ENCODE peak calls at places on chromosome 18, in eight cellular contexts. One of them, this sample, is unnamed.

GRCh38 chr18:22069916-22070315 is 99.5 kb upstream of the GATA6 start:
- DNase-seq in cardiac fibroblast: no peak
- DNase-seq in type B pancreatic cell: no peak
- DNase-seq in GM12864: no peak
- DNase-seq in PC-3: no peak
- DNase-seq in tibial artery: peak
- DNase-seq in mammary epithelial cell: no peak
- DNase-seq in hepatocyte: no peak
- DNase-seq in this sample: no peak

GRCh38 chr18:9987931-9988330 is 74.1 kb downstream of the VAPA start:
- DNase-seq in cardiac fibroblast: no peak
- DNase-seq in type B pancreatic cell: no peak
- DNase-seq in GM12864: no peak
- DNase-seq in PC-3: no peak
- DNase-seq in tibial artery: no peak
- DNase-seq in mammary epithelial cell: no peak
- DNase-seq in hepatocyte: no peak
- DNase-seq in this sample: no peak

GRCh38 chr18:58400337-58400885 is 228.5 kb downstream of the ALPK2 start:
- DNase-seq in cardiac fibroblast: peak
- DNase-seq in type B pancreatic cell: no peak
- DNase-seq in GM12864: no peak
- DNase-seq in PC-3: no peak
- DNase-seq in tibial artery: peak
- DNase-seq in mammary epithelial cell: no peak
- DNase-seq in hepatocyte: peak
- DNase-seq in this sample: no peak

GRCh38 chr18:37441821-37442220 is 123.8 kb downstream of the CELF4 start:
- DNase-seq in cardiac fibroblast: no peak
- DNase-seq in type B pancreatic cell: no peak
- DNase-seq in GM12864: no peak
- DNase-seq in PC-3: no peak
- DNase-seq in tibial artery: no peak
- DNase-seq in mammary epithelial cell: no peak
- DNase-seq in hepatocyte: no peak
- DNase-seq in this sample: no peak

GRCh38 chr18:26617151-26617554 is 68.8 kb upstream of the KCTD1 start:
- DNase-seq in cardiac fibroblast: peak
- DNase-seq in type B pancreatic cell: no peak
- DNase-seq in GM12864: no peak
- DNase-seq in PC-3: peak
- DNase-seq in tibial artery: no peak
- DNase-seq in mammary epithelial cell: peak
- DNase-seq in hepatocyte: peak
- DNase-seq in this sample: no peak

GRCh38 chr18:22173221-22173927 is 4.0 kb downstream of the GATA6 start:
- DNase-seq in cardiac fibroblast: peak
- DNase-seq in type B pancreatic cell: no peak
- DNase-seq in GM12864: no peak
- DNase-seq in PC-3: no peak
- DNase-seq in tibial artery: no peak
- DNase-seq in mammary epithelial cell: no peak
- DNase-seq in hepatocyte: no peak
- DNase-seq in this sample: no peak

GRCh38 chr18:34467059-34467458 is 242.3 kb upstream of the NOL4 start:
- DNase-seq in cardiac fibroblast: no peak
- DNase-seq in type B pancreatic cell: no peak
- DNase-seq in GM12864: no peak
- DNase-seq in PC-3: peak
- DNase-seq in tibial artery: no peak
- DNase-seq in mammary epithelial cell: peak
- DNase-seq in hepatocyte: no peak
- DNase-seq in this sample: no peak

GRCh38 chr18:57273194-57273593 is 79.2 kb upstream of the ST8SIA3 start:
- DNase-seq in cardiac fibroblast: no peak
- DNase-seq in type B pancreatic cell: no peak
- DNase-seq in GM12864: no peak
- DNase-seq in PC-3: no peak
- DNase-seq in tibial artery: no peak
- DNase-seq in mammary epithelial cell: no peak
- DNase-seq in hepatocyte: peak
- DNase-seq in this sample: no peak

GRCh38 chr18:13597068-13597467 is 129.3 kb downstream of the FAM210A start:
- DNase-seq in cardiac fibroblast: no peak
- DNase-seq in type B pancreatic cell: no peak
- DNase-seq in GM12864: no peak
- DNase-seq in PC-3: no peak
- DNase-seq in tibial artery: no peak
- DNase-seq in mammary epithelial cell: no peak
- DNase-seq in hepatocyte: no peak
- DNase-seq in this sample: no peak

GRCh38 chr18:1488957-1489356 is 584.3 kb downstream of the ADCYAP1 start:
- DNase-seq in cardiac fibroblast: no peak
- DNase-seq in type B pancreatic cell: no peak
- DNase-seq in GM12864: no peak
- DNase-seq in PC-3: no peak
- DNase-seq in tibial artery: no peak
- DNase-seq in mammary epithelial cell: no peak
- DNase-seq in hepatocyte: no peak
- DNase-seq in this sample: no peak

GRCh38 chr18:42915240-42915791 is 200.2 kb downstream of the RIT2 start:
- DNase-seq in cardiac fibroblast: no peak
- DNase-seq in type B pancreatic cell: no peak
- DNase-seq in GM12864: no peak
- DNase-seq in PC-3: no peak
- DNase-seq in tibial artery: no peak
- DNase-seq in mammary epithelial cell: no peak
- DNase-seq in hepatocyte: no peak
- DNase-seq in this sample: no peak

GRCh38 chr18:61605376-61606067 is 272.3 kb downstream of the CDH20 start:
- DNase-seq in cardiac fibroblast: no peak
- DNase-seq in type B pancreatic cell: no peak
- DNase-seq in GM12864: no peak
- DNase-seq in PC-3: no peak
- DNase-seq in tibial artery: no peak
- DNase-seq in mammary epithelial cell: no peak
- DNase-seq in hepatocyte: no peak
- DNase-seq in this sample: no peak

GRCh38 chr18:7482342-7482741 is 84.8 kb upstream of the PTPRM start:
- DNase-seq in cardiac fibroblast: no peak
- DNase-seq in type B pancreatic cell: no peak
- DNase-seq in GM12864: no peak
- DNase-seq in PC-3: no peak
- DNase-seq in tibial artery: no peak
- DNase-seq in mammary epithelial cell: peak
- DNase-seq in hepatocyte: no peak
- DNase-seq in this sample: no peak

GRCh38 chr18:46477425-46478011 is 179.5 kb downstream of the LOXHD1 start:
- DNase-seq in cardiac fibroblast: no peak
- DNase-seq in type B pancreatic cell: no peak
- DNase-seq in GM12864: no peak
- DNase-seq in PC-3: no peak
- DNase-seq in tibial artery: no peak
- DNase-seq in mammary epithelial cell: no peak
- DNase-seq in hepatocyte: no peak
- DNase-seq in this sample: no peak

GRCh38 chr18:75211002-75211621 is 515 bp downstream of the TSHZ1 start:
- DNase-seq in cardiac fibroblast: peak
- DNase-seq in type B pancreatic cell: no peak
- DNase-seq in GM12864: no peak
- DNase-seq in PC-3: no peak
- DNase-seq in tibial artery: no peak
- DNase-seq in mammary epithelial cell: peak
- DNase-seq in hepatocyte: peak
- DNase-seq in this sample: no peak

GRCh38 chr18:76255070-76255683 is 239.9 kb downstream of the ZNF516 start:
- DNase-seq in cardiac fibroblast: no peak
- DNase-seq in type B pancreatic cell: no peak
- DNase-seq in GM12864: no peak
- DNase-seq in PC-3: no peak
- DNase-seq in tibial artery: no peak
- DNase-seq in mammary epithelial cell: no peak
- DNase-seq in hepatocyte: no peak
- DNase-seq in this sample: no peak

GRCh38 chr18:48952287-48953095 is 1.7 kb upstream of the SMAD7 start:
- DNase-seq in cardiac fibroblast: peak
- DNase-seq in type B pancreatic cell: peak
- DNase-seq in GM12864: no peak
- DNase-seq in PC-3: peak
- DNase-seq in tibial artery: peak
- DNase-seq in mammary epithelial cell: peak
- DNase-seq in hepatocyte: peak
- DNase-seq in this sample: no peak

GRCh38 chr18:47758000-47758399 is 172.5 kb downstream of the SMAD2 start:
- DNase-seq in cardiac fibroblast: no peak
- DNase-seq in type B pancreatic cell: no peak
- DNase-seq in GM12864: no peak
- DNase-seq in PC-3: peak
- DNase-seq in tibial artery: no peak
- DNase-seq in mammary epithelial cell: no peak
- DNase-seq in hepatocyte: no peak
- DNase-seq in this sample: no peak
- TF ChIP-seq CTCF in cardiac fibroblast: peak
- TF ChIP-seq CTCF in type B pancreatic cell: peak
- TF ChIP-seq CTCF in GM12864: peak
- TF ChIP-seq CTCF in PC-3: peak
- TF ChIP-seq CTCF in tibial artery: no peak
- TF ChIP-seq CTCF in mammary epithelial cell: peak
- TF ChIP-seq CTCF in hepatocyte: no peak
- TF ChIP-seq CTCF in this sample: peak

DNA sequence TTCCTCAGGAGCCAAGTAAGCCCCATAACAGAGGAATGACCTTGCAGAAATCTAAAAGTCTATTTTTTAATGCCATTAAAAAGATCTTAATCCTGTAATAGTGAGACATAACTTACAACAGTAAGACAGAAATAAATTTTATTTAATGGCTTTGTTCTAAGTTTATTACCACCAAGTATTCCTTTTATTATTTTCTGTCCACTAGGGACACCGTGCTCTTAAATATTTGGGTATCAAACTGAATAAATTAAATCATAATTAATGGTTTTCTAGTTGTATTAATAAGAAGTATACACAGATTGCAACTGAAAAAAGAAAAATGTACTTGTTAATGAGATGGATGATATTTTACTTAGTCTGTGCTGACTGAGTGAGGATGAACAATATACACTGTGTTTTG is 3.1 kb upstream of the B4GALT6 start:
- DNase-seq in cardiac fibroblast: no peak
- DNase-seq in type B pancreatic cell: no peak
- DNase-seq in GM12864: no peak
- DNase-seq in PC-3: no peak
- DNase-seq in tibial artery: no peak
- DNase-seq in mammary epithelial cell: no peak
- DNase-seq in hepatocyte: no peak
- DNase-seq in this sample: no peak
- TF ChIP-seq CTCF in cardiac fibroblast: peak
- TF ChIP-seq CTCF in type B pancreatic cell: peak
- TF ChIP-seq CTCF in GM12864: no peak
- TF ChIP-seq CTCF in PC-3: peak
- TF ChIP-seq CTCF in tibial artery: no peak
- TF ChIP-seq CTCF in mammary epithelial cell: peak
- TF ChIP-seq CTCF in hepatocyte: no peak
- TF ChIP-seq CTCF in this sample: peak

GRCh38 chr18:80198994-80199748 is 48.1 kb downstream of the PARD6G start:
- DNase-seq in cardiac fibroblast: no peak
- DNase-seq in type B pancreatic cell: no peak
- DNase-seq in GM12864: no peak
- DNase-seq in PC-3: no peak
- DNase-seq in tibial artery: no peak
- DNase-seq in mammary epithelial cell: no peak
- DNase-seq in hepatocyte: no peak
- DNase-seq in this sample: no peak

GRCh38 chr18:80201739-80202138 is 45.6 kb downstream of the PARD6G start:
- DNase-seq in cardiac fibroblast: no peak
- DNase-seq in type B pancreatic cell: no peak
- DNase-seq in GM12864: no peak
- DNase-seq in PC-3: no peak
- DNase-seq in tibial artery: no peak
- DNase-seq in mammary epithelial cell: no peak
- DNase-seq in hepatocyte: no peak
- DNase-seq in this sample: no peak

GRCh38 chr18:80200932-80201672 is 46.2 kb downstream of the PARD6G start:
- DNase-seq in cardiac fibroblast: no peak
- DNase-seq in type B pancreatic cell: no peak
- DNase-seq in GM12864: no peak
- DNase-seq in PC-3: no peak
- DNase-seq in tibial artery: no peak
- DNase-seq in mammary epithelial cell: no peak
- DNase-seq in hepatocyte: no peak
- DNase-seq in this sample: no peak

GRCh38 chr18:80198391-80198790 is 48.9 kb downstream of the PARD6G start:
- DNase-seq in cardiac fibroblast: no peak
- DNase-seq in type B pancreatic cell: no peak
- DNase-seq in GM12864: no peak
- DNase-seq in PC-3: no peak
- DNase-seq in tibial artery: no peak
- DNase-seq in mammary epithelial cell: no peak
- DNase-seq in hepatocyte: no peak
- DNase-seq in this sample: no peak

DNA sequence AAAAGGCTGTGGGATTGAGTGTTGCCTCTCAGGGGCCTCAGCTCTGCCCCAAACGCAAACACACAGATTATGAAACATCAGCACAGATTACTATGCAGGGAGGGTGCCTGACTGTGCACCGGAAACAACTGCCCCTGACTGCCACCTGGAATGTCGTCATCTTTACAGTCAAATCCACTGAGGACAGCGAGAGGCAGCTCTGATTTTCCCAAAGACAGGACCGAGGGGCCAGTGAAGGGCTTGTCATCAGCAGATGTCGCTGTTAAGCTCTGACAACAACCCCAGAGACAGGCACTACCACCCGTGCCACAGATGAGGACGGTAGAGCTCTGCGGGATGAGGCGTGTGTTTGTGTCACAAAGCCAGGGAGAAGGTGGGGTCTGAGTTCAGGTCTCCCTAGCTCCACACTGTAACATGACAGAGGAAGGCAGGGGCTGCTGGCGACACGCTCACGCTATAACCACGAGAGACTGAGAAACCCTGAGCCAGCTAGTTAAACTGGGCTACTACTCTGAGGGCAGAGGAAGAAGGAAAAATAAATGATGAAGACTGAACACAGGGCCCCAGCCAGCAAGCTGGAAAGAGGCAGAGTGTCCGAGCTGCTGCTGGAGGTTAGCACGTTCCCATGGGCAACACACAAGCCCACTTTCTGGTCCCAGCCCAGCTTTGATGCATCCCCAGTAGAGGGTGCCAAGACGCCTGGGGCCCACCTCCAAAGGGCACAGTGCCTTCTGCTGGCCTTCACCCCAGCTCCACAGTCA is 47.0 kb downstream of the PARD6G start:
- DNase-seq in cardiac fibroblast: no peak
- DNase-seq in type B pancreatic cell: no peak
- DNase-seq in GM12864: no peak
- DNase-seq in PC-3: no peak
- DNase-seq in tibial artery: no peak
- DNase-seq in mammary epithelial cell: no peak
- DNase-seq in hepatocyte: peak
- DNase-seq in this sample: no peak
- TF ChIP-seq CTCF in cardiac fibroblast: no peak
- TF ChIP-seq CTCF in type B pancreatic cell: no peak
- TF ChIP-seq CTCF in GM12864: no peak
- TF ChIP-seq CTCF in PC-3: no peak
- TF ChIP-seq CTCF in tibial artery: no peak
- TF ChIP-seq CTCF in mammary epithelial cell: no peak
- TF ChIP-seq CTCF in hepatocyte: peak
- TF ChIP-seq CTCF in this sample: peak

GRCh38 chr18:11310476-11311086 is 161.2 kb upstream of the PIEZO2 start:
- DNase-seq in cardiac fibroblast: peak
- DNase-seq in type B pancreatic cell: no peak
- DNase-seq in GM12864: no peak
- DNase-seq in PC-3: peak
- DNase-seq in tibial artery: no peak
- DNase-seq in mammary epithelial cell: peak
- DNase-seq in hepatocyte: peak
- DNase-seq in this sample: no peak
- TF ChIP-seq CTCF in cardiac fibroblast: peak
- TF ChIP-seq CTCF in type B pancreatic cell: peak
- TF ChIP-seq CTCF in GM12864: peak
- TF ChIP-seq CTCF in PC-3: peak
- TF ChIP-seq CTCF in tibial artery: peak
- TF ChIP-seq CTCF in mammary epithelial cell: peak
- TF ChIP-seq CTCF in hepatocyte: peak
- TF ChIP-seq CTCF in this sample: peak

This sample was measured in chondrocyte.